ENCODE peak calls at places on chromosomes 4 and X, in four cellular contexts. C is SK-N-SH, U is HepG2, N is HCT116. A is an unnamed sample.

GRCh38 chr4:147964519-147964918 is 232.6 kb downstream of the ARHGAP10 start:
- DNase-seq in N (no peak), U (no peak), C (no peak), A (no peak)

GRCh38 chr4:126238010-126238409 is 923.3 kb downstream of the FAT4 start:
- DNase-seq in U (no peak), N (no peak), C (no peak), A (no peak)

GRCh38 chr4:6663596-6664393 is 23.3 kb downstream of the MRFAP1 start:
- DNase-seq in C (peak; percentile 49), N (no peak), U (no peak), A (no peak)

GRCh38 chr4:151766691-151767090 is 5.9 kb upstream of the GATB start:
- DNase-seq in U (no peak), N (peak; percentile 6), C (no peak), A (peak; percentile 10)

GRCh38 chr4:65018313-65018712 is 609.1 kb upstream of the TECRL start:
- DNase-seq in C (no peak), N (no peak), U (no peak), A (no peak)

GRCh38 chr4:74097631-74098550 is 1.1 kb downstream of the CXCL2 start:
- DNase-seq in U (no peak), C (no peak), N (no peak), A (no peak)

GRCh38 chr4:127783026-127783769 is 1.1 kb downstream of the HSPA4L start:
- DNase-seq in U (peak; percentile 77), N (peak; percentile 24), C (peak; percentile 46), A (peak; percentile 33)

GRCh38 chr4:56326363-56326762 is 60.9 kb downstream of the AASDH start:
- DNase-seq in U (no peak), C (no peak), N (no peak), A (no peak)

GRCh38 chrX:9609987-9610386 is 145.1 kb downstream of the TBL1X start:
- DNase-seq in U (no peak), N (no peak), C (no peak), A (no peak)

GRCh38 chrX:133838761-133839676 is 146.4 kb downstream of the GPC3 start:
- DNase-seq in C (peak; percentile 50), N (peak; percentile 3), U (no peak), A (no peak)

GRCh38 chr4:165627548-165627947 is 245.5 kb upstream of the TLL1 start:
- DNase-seq in C (no peak), U (no peak), N (no peak), A (no peak)

GRCh38 chrX:135328421-135329005 is 19.2 kb downstream of the ETDC start:
- DNase-seq in C (no peak), N (no peak), U (no peak), A (no peak)

GRCh38 chr4:48792348-48793006 is 12.4 kb upstream of the FRYL start:
- DNase-seq in C (no peak), N (no peak), U (no peak), A (no peak)

GRCh38 chrX:105282077-105282476 is 61.6 kb upstream of the TEX13A start:
- DNase-seq in C (no peak), N (no peak), U (no peak), A (no peak)

GRCh38 chr4:10106421-10107039 is 10.1 kb downstream of the WDR1 start:
- DNase-seq in C (peak; percentile 49), N (peak; percentile 62), U (no peak), A (no peak)

GRCh38 chr4:141011799-141012377 is 121.4 kb downstream of the RNF150 start:
- DNase-seq in C (no peak), U (no peak), N (no peak), A (no peak)

GRCh38 chrX:36983831-36984230 is 24.3 kb upstream of the FAM47C start:
- DNase-seq in C (no peak), N (no peak), U (no peak), A (no peak)

GRCh38 chrX:102697506-102697905 is 14.7 kb upstream of the GPRASP2 start:
- DNase-seq in N (no peak), U (no peak), C (no peak), A (no peak)

GRCh38 chrX:386768-387575 is at the start of gene PPP2R3B:
- DNase-seq in U (peak; percentile 93), C (peak; percentile 100), N (peak; percentile 91), A (peak; percentile 99)

GRCh38 chrX:71140440-71140839 is 4.2 kb upstream of the NLGN3 start:
- DNase-seq in U (no peak), N (no peak), C (no peak), A (no peak)
- TF ChIP-seq JUND in U (no peak), N (no peak), C (no peak), A (no peak)

DNA sequence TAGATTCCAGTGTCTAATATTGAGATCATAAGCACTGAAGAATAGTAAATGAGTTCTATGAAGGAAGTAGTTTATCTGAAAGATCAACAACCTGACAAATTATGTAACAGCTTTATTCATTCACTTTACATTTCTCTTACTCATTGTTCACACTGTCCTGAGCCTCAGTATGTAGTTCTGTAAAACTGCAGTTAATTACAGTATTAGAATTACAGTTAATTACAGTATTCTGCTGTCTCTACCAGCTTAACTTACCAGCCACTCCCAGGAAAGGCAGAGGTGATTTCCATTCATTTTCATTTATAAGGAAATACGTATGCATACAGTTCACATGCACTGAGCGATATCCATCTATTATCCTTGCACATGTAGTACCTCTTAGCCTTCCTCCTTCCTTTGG is 32.8 kb downstream of the NFKB1 start:
- DNase-seq in N (no peak), U (no peak), C (no peak), A (no peak)
- TF ChIP-seq JUND in N (no peak), U (no peak), C (no peak), A (no peak)

GRCh38 chrX:78109458-78109857 is 5.4 kb downstream of the PGK1 start:
- DNase-seq in N (no peak), U (no peak), C (no peak), A (no peak)

GRCh38 chrX:78106651-78106986 is 2.6 kb downstream of the PGK1 start:
- DNase-seq in C (no peak), U (no peak), N (no peak), A (no peak)

GRCh38 chrX:78116365-78116764 is 12.3 kb downstream of the PGK1 start:
- DNase-seq in C (no peak), N (no peak), U (no peak), A (no peak)

GRCh38 chrX:78105944-78106650 is 2.0 kb downstream of the PGK1 start:
- DNase-seq in C (no peak), N (no peak), U (no peak), A (no peak)

DNA sequence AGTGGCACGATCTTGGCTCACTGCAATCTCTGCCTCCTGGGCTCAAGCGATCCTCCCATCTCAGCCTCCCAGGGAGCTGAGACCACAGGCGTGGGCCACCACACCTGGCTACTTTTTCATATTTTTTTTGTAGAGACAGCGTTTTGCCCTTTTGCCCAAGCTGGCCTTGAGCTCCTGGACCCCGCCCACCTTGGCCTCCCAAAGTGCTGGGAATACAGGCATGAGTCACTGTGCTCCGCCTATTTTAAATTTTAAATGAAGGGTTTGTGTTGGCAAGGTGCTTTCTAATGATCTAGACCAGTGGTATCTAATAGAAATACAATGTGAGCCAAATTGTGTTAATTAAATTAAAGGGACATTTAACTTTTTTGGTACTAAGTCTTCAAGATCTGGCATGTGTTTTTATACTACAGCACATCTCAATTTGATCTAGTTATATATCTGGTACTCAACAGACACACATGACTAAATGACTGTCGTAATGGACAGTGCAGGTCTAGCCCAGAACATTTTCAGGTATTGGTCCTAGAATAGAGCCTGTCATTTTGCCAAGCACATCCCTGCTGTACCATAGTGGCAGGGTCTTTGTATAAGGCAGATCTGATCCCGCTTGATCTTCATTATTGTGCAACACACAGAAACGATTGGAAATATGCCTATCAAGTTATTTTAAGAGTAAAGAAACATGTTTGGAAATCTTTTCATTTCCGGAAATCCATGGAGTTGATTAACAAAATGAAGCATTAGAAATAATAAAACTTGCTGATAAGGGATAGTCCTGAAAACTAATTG is 7.3 kb downstream of the PGK1 start:
- DNase-seq in U (peak; percentile 30), C (no peak), N (no peak), A (no peak)
- TF ChIP-seq JUND in U (no peak), C (no peak), N (no peak), A (no peak)

GRCh38 chr4:108201774-108202173 is 33.0 kb upstream of the LEF1 start:
- DNase-seq in U (no peak), C (no peak), N (no peak), A (no peak)
- TF ChIP-seq JUND in U (no peak), C (no peak), N (no peak), A (no peak)

A was measured in T47D.